ENCODE peak calls at places on chromosomes 4 and X, in seven cellular contexts. Z is C1 segment of cervical spinal cord, S is H1, J is posterior cingulate gyrus, K is ACHN, X is osteoblast, A is fibroblast of mammary gland. D is an unnamed sample.

GRCh38 chr4:89307446-89308160 is at the start of gene GPRIN3:
- DNase-seq in Z (peak), S (peak), J (peak), K (no peak), X (peak), A (peak), D (peak)

GRCh38 chrX:153844509-153845082 is 14.3 kb upstream of the PDZD4 start:
- DNase-seq in Z (no peak), S (no peak), J (no peak), K (no peak), X (no peak), A (no peak), D (no peak)

GRCh38 chrX:68090266-68090665 is 343.0 kb downstream of the OPHN1 start:
- DNase-seq in Z (no peak), S (no peak), J (no peak), K (peak), X (no peak), A (peak), D (no peak)

GRCh38 chr4:78222575-78223186 is 165.6 kb downstream of the FRAS1 start:
- DNase-seq in Z (no peak), S (no peak), J (no peak), K (no peak), X (no peak), A (no peak), D (no peak)

GRCh38 chr4:146439999-146440398 is 81.7 kb downstream of the SLC10A7 start:
- DNase-seq in Z (no peak), S (no peak), J (no peak), K (no peak), X (no peak), A (no peak), D (no peak)

GRCh38 chr4:102789317-102789717 is 28.5 kb upstream of the MANBA start:
- DNase-seq in Z (no peak), S (no peak), J (no peak), K (no peak), X (no peak), A (peak), D (no peak)

GRCh38 chr4:78645853-78646757 is 94.5 kb downstream of the ANXA3 start:
- DNase-seq in Z (peak), S (no peak), J (peak), K (peak), X (peak), A (peak), D (no peak)

GRCh38 chrX:18701621-18702361 is 5.7 kb upstream of the PPEF1 start:
- DNase-seq in Z (no peak), S (no peak), J (no peak), K (no peak), X (no peak), A (peak), D (no peak)

GRCh38 chrX:11759461-11760311 is 1.6 kb downstream of the MSL3 start:
- DNase-seq in Z (peak), S (no peak), J (peak), K (peak), X (peak), A (peak), D (peak)

GRCh38 chr4:31415629-31416028 is 695.5 kb downstream of the PCDH7 start:
- DNase-seq in Z (no peak), S (no peak), J (no peak), K (no peak), X (no peak), A (no peak), D (no peak)

GRCh38 chr4:146245246-146245645 is 30.9 kb downstream of the REELD1 start:
- DNase-seq in Z (no peak), S (no peak), J (no peak), K (no peak), X (no peak), A (no peak), D (no peak)

GRCh38 chr4:126647320-126647719 is 985.4 kb upstream of the INTU start:
- DNase-seq in Z (no peak), S (no peak), J (no peak), K (no peak), X (no peak), A (no peak), D (no peak)

GRCh38 chrX:68997911-68998310 is 167.3 kb downstream of the PJA1 start:
- DNase-seq in Z (no peak), S (no peak), J (no peak), K (no peak), X (no peak), A (peak), D (no peak)

GRCh38 chr4:38867478-38868054 is at the start of gene FAM114A1:
- DNase-seq in Z (peak), S (peak), J (peak), K (peak), X (peak), A (peak), D (peak)

GRCh38 chr4:104575293-104575692 is 80.6 kb upstream of the CXXC4 start:
- DNase-seq in Z (no peak), S (no peak), J (no peak), K (no peak), X (no peak), A (no peak), D (no peak)

GRCh38 chr4:107094976-107095375 is 58.9 kb upstream of the DKK2 start:
- DNase-seq in Z (no peak), S (no peak), J (no peak), K (no peak), X (no peak), A (peak), D (no peak)

GRCh38 chrX:7159132-7159861 is 11.3 kb upstream of the PUDP start:
- DNase-seq in Z (no peak), S (no peak), J (no peak), K (no peak), X (no peak), A (peak), D (no peak)

GRCh38 chrX:96700625-96701024 is 16.0 kb downstream of the DIAPH2 start:
- DNase-seq in Z (no peak), S (no peak), J (no peak), K (no peak), X (no peak), A (no peak), D (no peak)

D was measured in amygdala.